ENCODE peak calls at places on chromosomes 3 and 15, in six cellular contexts. Z, K, U, N, F and G are unnamed samples.

GRCh38 chr3:104198136-104198535 is 1168.6 kb upstream of the ALCAM start:
- DNase-seq in Z (no peak), K (no peak), U (no peak), N (no peak), F (no peak), G (no peak)

GRCh38 chr3:111761309-111761795 is 97.7 kb upstream of the PHLDB2 start:
- DNase-seq in Z (peak), K (no peak), U (no peak), N (no peak), F (peak), G (peak)

GRCh38 chr15:65816441-65816840 is 24.3 kb upstream of the DENND4A start:
- DNase-seq in Z (no peak), K (no peak), U (no peak), N (no peak), F (no peak), G (no peak)

GRCh38 chr3:140595295-140595694 is 82.6 kb upstream of the TRIM42 start:
- DNase-seq in Z (no peak), K (no peak), U (peak), N (no peak), F (no peak), G (no peak)

GRCh38 chr3:67648701-67649100 is 5.7 kb downstream of the SUCLG2 start:
- DNase-seq in Z (no peak), K (no peak), U (no peak), N (no peak), F (no peak), G (peak)

GRCh38 chr3:157098121-157098822 is 61.7 kb downstream of the CCNL1 start:
- DNase-seq in Z (no peak), K (no peak), U (no peak), N (no peak), F (no peak), G (no peak)

GRCh38 chr15:55916666-55917409 is 76.6 kb downstream of the NEDD4 start:
- DNase-seq in Z (peak), K (no peak), U (no peak), N (no peak), F (no peak), G (no peak)

GRCh38 chr15:96356494-96357455 is 26.3 kb downstream of the NR2F2 start:
- DNase-seq in Z (peak), K (peak), U (peak), N (peak), F (peak), G (peak)

GRCh38 chr15:59352683-59353082 is 20.0 kb downstream of the MYO1E start:
- DNase-seq in Z (no peak), K (no peak), U (no peak), N (no peak), F (peak), G (no peak)

GRCh38 chr3:193827831-193828230 is 234.8 kb downstream of the OPA1 start:
- DNase-seq in Z (no peak), K (no peak), U (no peak), N (no peak), F (no peak), G (no peak)

GRCh38 chr3:128432898-128433629 is 33.6 kb downstream of the DNAJB8 start:
- DNase-seq in Z (no peak), K (no peak), U (peak), N (no peak), F (no peak), G (peak)

GRCh38 chr3:52904000-52904399 is 6.7 kb upstream of the STIMATE start:
- DNase-seq in Z (no peak), K (peak), U (no peak), N (no peak), F (no peak), G (no peak)

GRCh38 chr3:35183915-35184675 is 455.2 kb upstream of the ARPP21 start:
- DNase-seq in Z (no peak), K (no peak), U (no peak), N (no peak), F (no peak), G (no peak)

GRCh38 chr15:35019401-35020327 is 31.6 kb upstream of the ZNF770 start:
- DNase-seq in Z (peak), K (no peak), U (no peak), N (no peak), F (no peak), G (no peak)

GRCh38 chr3:35723480-35724097 is 84.3 kb downstream of the ARPP21 start:
- DNase-seq in Z (no peak), K (no peak), U (no peak), N (no peak), F (no peak), G (no peak)

GRCh38 chr3:33746412-33747116 is 28.5 kb upstream of the CLASP2 start:
- DNase-seq in Z (no peak), K (no peak), U (no peak), N (no peak), F (no peak), G (peak)
- H3K4me3 ChIP-seq in Z (no peak), K (no peak), U (no peak), N (no peak), F (no peak), G (no peak)

GRCh38 chr15:97875513-97876285 is 84.8 kb upstream of the ARRDC4 start:
- DNase-seq in Z (peak), K (no peak), U (peak), N (no peak), F (no peak), G (no peak)
- TF ChIP-seq POLR2A in Z (peak), K (peak), U (peak), N (no peak), F (no peak), G (no peak)

DNA sequence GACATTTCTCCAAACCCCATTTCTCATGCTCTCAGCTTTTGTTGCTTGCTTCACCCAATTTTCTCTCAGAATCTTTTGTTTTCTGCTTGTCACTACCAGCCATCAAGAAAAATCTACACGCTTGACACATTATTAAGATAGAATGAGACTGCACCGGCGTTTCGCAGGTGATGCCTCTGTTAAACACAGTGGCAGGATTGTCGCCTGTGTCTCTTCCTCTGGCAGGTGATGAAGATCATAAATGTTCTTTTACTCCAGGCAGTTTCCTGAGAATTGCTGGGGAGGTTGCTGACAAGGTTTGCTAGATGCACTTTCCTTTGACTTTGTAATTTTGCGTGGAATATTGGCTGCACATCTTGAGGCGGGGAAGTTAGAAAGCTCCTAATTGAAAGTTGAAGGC is 75.4 kb downstream of the IL1RAP start:
- DNase-seq in Z (no peak), K (no peak), U (no peak), N (no peak), F (no peak), G (no peak)
- TF ChIP-seq MYC in Z (no peak), K (no peak), U (no peak), N (no peak), F (no peak), G (no peak)

GRCh38 chr3:10305331-10305902 is 12.7 kb upstream of the GHRL start:
- DNase-seq in Z (no peak), K (no peak), U (no peak), N (no peak), F (no peak), G (no peak)
- H3K4me3 ChIP-seq in Z (no peak), K (no peak), U (no peak), N (no peak), F (no peak), G (no peak)

GRCh38 chr3:153215971-153216370 is 53.9 kb downstream of the RAP2B start:
- DNase-seq in Z (no peak), K (no peak), U (no peak), N (no peak), F (peak), G (no peak)

GRCh38 chr3:153219147-153219546 is 57.1 kb downstream of the RAP2B start:
- DNase-seq in Z (no peak), K (no peak), U (no peak), N (no peak), F (no peak), G (no peak)

GRCh38 chr3:153216928-153217327 is 54.9 kb downstream of the RAP2B start:
- DNase-seq in Z (no peak), K (no peak), U (no peak), N (no peak), F (peak), G (no peak)

GRCh38 chr3:153221748-153222162 is 59.7 kb downstream of the RAP2B start:
- DNase-seq in Z (peak), K (no peak), U (peak), N (peak), F (peak), G (peak)
- TF ChIP-seq POLR2A in Z (no peak), K (no peak), U (peak), N (no peak), F (peak), G (peak)

DNA sequence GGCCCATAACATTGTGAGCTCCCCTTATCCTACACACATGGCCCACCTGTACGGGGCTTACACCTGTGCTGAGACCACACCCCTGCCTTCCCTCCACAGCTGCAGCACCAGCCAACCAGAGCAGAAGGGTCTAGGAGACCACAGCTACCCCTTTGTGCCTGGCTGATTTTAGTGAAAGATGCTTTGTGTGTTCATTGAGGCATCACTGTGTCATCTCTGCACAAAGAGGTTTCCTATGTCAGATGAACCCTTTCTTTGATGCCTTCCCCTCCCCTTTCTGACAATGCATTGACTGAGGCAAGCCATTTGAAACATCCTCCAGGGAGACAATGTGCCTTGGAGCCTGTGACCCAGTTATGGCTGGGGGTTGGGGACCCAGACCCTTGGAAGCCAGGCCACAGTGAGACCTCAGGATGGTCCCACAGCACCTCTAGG is 54.9 kb upstream of the SLC7A14 start:
- DNase-seq in Z (no peak), K (no peak), U (no peak), N (no peak), F (no peak), G (no peak)
- TF ChIP-seq MYC in Z (no peak), K (no peak), U (no peak), N (no peak), F (no peak), G (no peak)